ENCODE peak calls at places on chromosomes 6 and 20, in nine cellular contexts. One of them, this sample, is unnamed. For H3K27me3, the result is how much of the 10 kb centered on the place peaks cover.

GRCh38 chr6:135251964-135252429 is 70.9 kb downstream of the MYB start:
- DNase-seq in neural progenitor cell: peak
- DNase-seq in pancreas: no peak
- DNase-seq in upper lobe of left lung: no peak
- DNase-seq in brain microvascular endothelial cell: peak
- DNase-seq in ovary: no peak
- DNase-seq in kidney epithelial cell: no peak
- DNase-seq in upper lobe of right lung: no peak
- DNase-seq in PC-9: no peak
- DNase-seq in this sample: no peak

GRCh38 chr6:22248513-22249308 is 48.1 kb downstream of the PRL start:
- DNase-seq in neural progenitor cell: no peak
- DNase-seq in pancreas: no peak
- DNase-seq in upper lobe of left lung: no peak
- DNase-seq in brain microvascular endothelial cell: peak
- DNase-seq in ovary: no peak
- DNase-seq in kidney epithelial cell: peak
- DNase-seq in upper lobe of right lung: no peak
- DNase-seq in PC-9: peak
- DNase-seq in this sample: no peak

GRCh38 chr6:164106345-164106769 is 691.8 kb downstream of the QKI start:
- DNase-seq in neural progenitor cell: peak
- DNase-seq in pancreas: no peak
- DNase-seq in upper lobe of left lung: peak
- DNase-seq in brain microvascular endothelial cell: no peak
- DNase-seq in ovary: no peak
- DNase-seq in kidney epithelial cell: no peak
- DNase-seq in upper lobe of right lung: no peak
- DNase-seq in PC-9: no peak
- DNase-seq in this sample: no peak

GRCh38 chr20:38759135-38759534 is 10.9 kb downstream of the ACTR5 start:
- DNase-seq in neural progenitor cell: no peak
- DNase-seq in pancreas: no peak
- DNase-seq in upper lobe of left lung: no peak
- DNase-seq in brain microvascular endothelial cell: no peak
- DNase-seq in ovary: no peak
- DNase-seq in kidney epithelial cell: no peak
- DNase-seq in upper lobe of right lung: no peak
- DNase-seq in PC-9: no peak
- DNase-seq in this sample: no peak

GRCh38 chr6:151704383-151704782 is 103.1 kb upstream of the ESR1 start:
- DNase-seq in neural progenitor cell: no peak
- DNase-seq in pancreas: no peak
- DNase-seq in upper lobe of left lung: no peak
- DNase-seq in brain microvascular endothelial cell: no peak
- DNase-seq in ovary: no peak
- DNase-seq in kidney epithelial cell: no peak
- DNase-seq in upper lobe of right lung: no peak
- DNase-seq in PC-9: no peak
- DNase-seq in this sample: no peak

GRCh38 chr6:29656157-29656556 is 735 bp upstream of the MOG start:
- DNase-seq in neural progenitor cell: no peak
- DNase-seq in pancreas: no peak
- DNase-seq in upper lobe of left lung: no peak
- DNase-seq in brain microvascular endothelial cell: no peak
- DNase-seq in ovary: no peak
- DNase-seq in kidney epithelial cell: no peak
- DNase-seq in upper lobe of right lung: no peak
- DNase-seq in PC-9: no peak
- DNase-seq in this sample: no peak

GRCh38 chr6:87391334-87391733 is 16.4 kb upstream of the CFAP206 start:
- DNase-seq in neural progenitor cell: peak
- DNase-seq in pancreas: no peak
- DNase-seq in upper lobe of left lung: no peak
- DNase-seq in brain microvascular endothelial cell: peak
- DNase-seq in ovary: no peak
- DNase-seq in kidney epithelial cell: no peak
- DNase-seq in upper lobe of right lung: no peak
- DNase-seq in PC-9: no peak
- DNase-seq in this sample: no peak

GRCh38 chr6:97563529-97563928 is 280.5 kb upstream of the MMS22L start:
- DNase-seq in neural progenitor cell: no peak
- DNase-seq in pancreas: no peak
- DNase-seq in upper lobe of left lung: no peak
- DNase-seq in brain microvascular endothelial cell: no peak
- DNase-seq in ovary: no peak
- DNase-seq in kidney epithelial cell: no peak
- DNase-seq in upper lobe of right lung: no peak
- DNase-seq in PC-9: no peak
- DNase-seq in this sample: no peak

GRCh38 chr20:63737940-63738686 is 1.5 kb upstream of the SLC2A4RG start:
- DNase-seq in neural progenitor cell: peak
- DNase-seq in pancreas: peak
- DNase-seq in upper lobe of left lung: peak
- DNase-seq in brain microvascular endothelial cell: no peak
- DNase-seq in ovary: peak
- DNase-seq in kidney epithelial cell: no peak
- DNase-seq in upper lobe of right lung: peak
- DNase-seq in PC-9: no peak
- DNase-seq in this sample: no peak

GRCh38 chr6:147508871-147509608 is 550 bp downstream of the SAMD5 start:
- DNase-seq in neural progenitor cell: peak
- DNase-seq in pancreas: peak
- DNase-seq in upper lobe of left lung: peak
- DNase-seq in brain microvascular endothelial cell: no peak
- DNase-seq in ovary: no peak
- DNase-seq in kidney epithelial cell: no peak
- DNase-seq in upper lobe of right lung: peak
- DNase-seq in PC-9: no peak
- DNase-seq in this sample: no peak

GRCh38 chr6:42200035-42200434 is 5.3 kb upstream of the GUCA1B start:
- DNase-seq in neural progenitor cell: no peak
- DNase-seq in pancreas: no peak
- DNase-seq in upper lobe of left lung: no peak
- DNase-seq in brain microvascular endothelial cell: peak
- DNase-seq in ovary: no peak
- DNase-seq in kidney epithelial cell: no peak
- DNase-seq in upper lobe of right lung: no peak
- DNase-seq in PC-9: no peak
- DNase-seq in this sample: no peak

GRCh38 chr6:107061125-107062020 is 33.4 kb downstream of the MTRES1 start:
- DNase-seq in neural progenitor cell: peak
- DNase-seq in pancreas: no peak
- DNase-seq in upper lobe of left lung: no peak
- DNase-seq in brain microvascular endothelial cell: no peak
- DNase-seq in ovary: no peak
- DNase-seq in kidney epithelial cell: no peak
- DNase-seq in upper lobe of right lung: no peak
- DNase-seq in PC-9: no peak
- DNase-seq in this sample: no peak

GRCh38 chr20:1757606-1758507 is 100.3 kb upstream of the SIRPG start:
- DNase-seq in neural progenitor cell: peak
- DNase-seq in pancreas: no peak
- DNase-seq in upper lobe of left lung: no peak
- DNase-seq in brain microvascular endothelial cell: no peak
- DNase-seq in ovary: no peak
- DNase-seq in kidney epithelial cell: no peak
- DNase-seq in upper lobe of right lung: no peak
- DNase-seq in PC-9: no peak
- DNase-seq in this sample: no peak

GRCh38 chr6:118679293-118679692 is 27.9 kb upstream of the CEP85L start:
- DNase-seq in neural progenitor cell: no peak
- DNase-seq in pancreas: no peak
- DNase-seq in upper lobe of left lung: no peak
- DNase-seq in brain microvascular endothelial cell: no peak
- DNase-seq in ovary: no peak
- DNase-seq in kidney epithelial cell: no peak
- DNase-seq in upper lobe of right lung: no peak
- DNase-seq in PC-9: peak
- DNase-seq in this sample: no peak

GRCh38 chr6:54958446-54958845 is 111.9 kb downstream of the FAM83B start:
- DNase-seq in neural progenitor cell: no peak
- DNase-seq in pancreas: no peak
- DNase-seq in upper lobe of left lung: no peak
- DNase-seq in brain microvascular endothelial cell: no peak
- DNase-seq in ovary: no peak
- DNase-seq in kidney epithelial cell: no peak
- DNase-seq in upper lobe of right lung: no peak
- DNase-seq in PC-9: no peak
- DNase-seq in this sample: no peak
- H3K27me3 ChIP-seq in neural progenitor cell: under half
- H3K27me3 ChIP-seq in pancreas: under half
- H3K27me3 ChIP-seq in upper lobe of left lung: under half
- H3K27me3 ChIP-seq in brain microvascular endothelial cell: under half
- H3K27me3 ChIP-seq in ovary: under half
- H3K27me3 ChIP-seq in kidney epithelial cell: under half
- H3K27me3 ChIP-seq in upper lobe of right lung: under half
- H3K27me3 ChIP-seq in PC-9: under half
- H3K27me3 ChIP-seq in this sample: under half

GRCh38 chr6:170003027-170003426 is 251.6 kb downstream of the ERMARD start:
- DNase-seq in neural progenitor cell: no peak
- DNase-seq in pancreas: no peak
- DNase-seq in upper lobe of left lung: peak
- DNase-seq in brain microvascular endothelial cell: no peak
- DNase-seq in ovary: no peak
- DNase-seq in kidney epithelial cell: no peak
- DNase-seq in upper lobe of right lung: no peak
- DNase-seq in PC-9: no peak
- DNase-seq in this sample: no peak
- TF ChIP-seq CTCF in neural progenitor cell: no peak
- TF ChIP-seq CTCF in pancreas: no peak
- TF ChIP-seq CTCF in upper lobe of left lung: no peak
- TF ChIP-seq CTCF in brain microvascular endothelial cell: no peak
- TF ChIP-seq CTCF in ovary: no peak
- TF ChIP-seq CTCF in kidney epithelial cell: no peak
- TF ChIP-seq CTCF in upper lobe of right lung: no peak
- TF ChIP-seq CTCF in PC-9: peak
- TF ChIP-seq CTCF in this sample: no peak

GRCh38 chr6:1382331-1382882 is 7.0 kb upstream of the FOXF2 start:
- DNase-seq in neural progenitor cell: no peak
- DNase-seq in pancreas: no peak
- DNase-seq in upper lobe of left lung: no peak
- DNase-seq in brain microvascular endothelial cell: no peak
- DNase-seq in ovary: no peak
- DNase-seq in kidney epithelial cell: no peak
- DNase-seq in upper lobe of right lung: no peak
- DNase-seq in PC-9: no peak
- DNase-seq in this sample: no peak

GRCh38 chr6:1379810-1380198 is 9.6 kb upstream of the FOXF2 start:
- DNase-seq in neural progenitor cell: no peak
- DNase-seq in pancreas: no peak
- DNase-seq in upper lobe of left lung: no peak
- DNase-seq in brain microvascular endothelial cell: no peak
- DNase-seq in ovary: no peak
- DNase-seq in kidney epithelial cell: no peak
- DNase-seq in upper lobe of right lung: no peak
- DNase-seq in PC-9: no peak
- DNase-seq in this sample: no peak

GRCh38 chr6:1381397-1382330 is 7.7 kb upstream of the FOXF2 start:
- DNase-seq in neural progenitor cell: peak
- DNase-seq in pancreas: peak
- DNase-seq in upper lobe of left lung: peak
- DNase-seq in brain microvascular endothelial cell: no peak
- DNase-seq in ovary: peak
- DNase-seq in kidney epithelial cell: no peak
- DNase-seq in upper lobe of right lung: peak
- DNase-seq in PC-9: no peak
- DNase-seq in this sample: peak

GRCh38 chr6:1379026-1379809 is 10.2 kb upstream of the FOXF2 start:
- DNase-seq in neural progenitor cell: peak
- DNase-seq in pancreas: peak
- DNase-seq in upper lobe of left lung: peak
- DNase-seq in brain microvascular endothelial cell: no peak
- DNase-seq in ovary: no peak
- DNase-seq in kidney epithelial cell: no peak
- DNase-seq in upper lobe of right lung: no peak
- DNase-seq in PC-9: no peak
- DNase-seq in this sample: no peak

GRCh38 chr6:1380625-1381396 is 8.6 kb upstream of the FOXF2 start:
- DNase-seq in neural progenitor cell: peak
- DNase-seq in pancreas: no peak
- DNase-seq in upper lobe of left lung: no peak
- DNase-seq in brain microvascular endothelial cell: no peak
- DNase-seq in ovary: no peak
- DNase-seq in kidney epithelial cell: no peak
- DNase-seq in upper lobe of right lung: no peak
- DNase-seq in PC-9: no peak
- DNase-seq in this sample: no peak
- H3K27me3 ChIP-seq in neural progenitor cell: half or more
- H3K27me3 ChIP-seq in pancreas: under half
- H3K27me3 ChIP-seq in upper lobe of left lung: half or more
- H3K27me3 ChIP-seq in brain microvascular endothelial cell: half or more
- H3K27me3 ChIP-seq in ovary: under half
- H3K27me3 ChIP-seq in kidney epithelial cell: half or more
- H3K27me3 ChIP-seq in upper lobe of right lung: half or more
- H3K27me3 ChIP-seq in PC-9: under half
- H3K27me3 ChIP-seq in this sample: half or more

GRCh38 chr6:56852249-56852606 is 102.7 kb upstream of the BEND6 start:
- DNase-seq in neural progenitor cell: no peak
- DNase-seq in pancreas: no peak
- DNase-seq in upper lobe of left lung: no peak
- DNase-seq in brain microvascular endothelial cell: no peak
- DNase-seq in ovary: no peak
- DNase-seq in kidney epithelial cell: no peak
- DNase-seq in upper lobe of right lung: no peak
- DNase-seq in PC-9: no peak
- DNase-seq in this sample: no peak

GRCh38 chr6:56849876-56850275 is 105.0 kb upstream of the BEND6 start:
- DNase-seq in neural progenitor cell: peak
- DNase-seq in pancreas: no peak
- DNase-seq in upper lobe of left lung: no peak
- DNase-seq in brain microvascular endothelial cell: peak
- DNase-seq in ovary: peak
- DNase-seq in kidney epithelial cell: no peak
- DNase-seq in upper lobe of right lung: no peak
- DNase-seq in PC-9: peak
- DNase-seq in this sample: no peak

GRCh38 chr6:56851541-56852248 is 103.2 kb upstream of the BEND6 start:
- DNase-seq in neural progenitor cell: peak
- DNase-seq in pancreas: no peak
- DNase-seq in upper lobe of left lung: no peak
- DNase-seq in brain microvascular endothelial cell: peak
- DNase-seq in ovary: peak
- DNase-seq in kidney epithelial cell: no peak
- DNase-seq in upper lobe of right lung: no peak
- DNase-seq in PC-9: peak
- DNase-seq in this sample: no peak

GRCh38 chr6:56851104-56851503 is 103.8 kb upstream of the BEND6 start:
- DNase-seq in neural progenitor cell: peak
- DNase-seq in pancreas: no peak
- DNase-seq in upper lobe of left lung: no peak
- DNase-seq in brain microvascular endothelial cell: peak
- DNase-seq in ovary: no peak
- DNase-seq in kidney epithelial cell: no peak
- DNase-seq in upper lobe of right lung: no peak
- DNase-seq in PC-9: peak
- DNase-seq in this sample: no peak

DNA sequence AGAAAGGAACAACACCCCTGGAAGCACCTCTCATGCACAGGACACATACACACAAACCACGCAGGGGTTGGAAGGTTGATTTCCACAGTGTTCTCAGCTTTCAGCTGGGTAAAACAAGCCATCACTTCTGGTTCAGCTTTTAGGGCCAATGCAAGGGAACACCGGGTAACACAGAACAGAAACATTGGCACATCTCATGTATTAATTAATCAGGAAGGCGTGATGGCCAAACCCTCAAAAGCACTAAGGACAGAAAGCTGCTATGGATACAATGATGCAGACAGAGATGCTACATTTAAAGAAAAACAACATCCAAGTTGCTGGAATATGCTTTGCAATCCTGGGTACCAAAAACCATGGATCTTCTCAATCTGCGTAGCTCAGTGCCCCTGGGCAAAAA is 104.3 kb upstream of the BEND6 start:
- DNase-seq in neural progenitor cell: no peak
- DNase-seq in pancreas: no peak
- DNase-seq in upper lobe of left lung: no peak
- DNase-seq in brain microvascular endothelial cell: no peak
- DNase-seq in ovary: no peak
- DNase-seq in kidney epithelial cell: no peak
- DNase-seq in upper lobe of right lung: no peak
- DNase-seq in PC-9: no peak
- DNase-seq in this sample: no peak
- TF ChIP-seq CTCF in neural progenitor cell: no peak
- TF ChIP-seq CTCF in pancreas: no peak
- TF ChIP-seq CTCF in upper lobe of left lung: no peak
- TF ChIP-seq CTCF in brain microvascular endothelial cell: no peak
- TF ChIP-seq CTCF in ovary: no peak
- TF ChIP-seq CTCF in kidney epithelial cell: no peak
- TF ChIP-seq CTCF in upper lobe of right lung: no peak
- TF ChIP-seq CTCF in PC-9: no peak
- TF ChIP-seq CTCF in this sample: no peak